ENCODE peak calls at places on chromosomes 2 and 18, in eight cellular contexts. B, A, I, D, F, S, G and J are unnamed samples. For H3K4me1, the result is how much of the 10 kb centered on the place peaks cover.

GRCh38 chr2:229205704-229206103 is 65.4 kb downstream of the PID1 start:
- DNase-seq in S (no peak), F (no peak), D (no peak), G (no peak), B (no peak), I (no peak), A (peak), J (no peak)

GRCh38 chr2:195404650-195405049 is 252.4 kb upstream of the SLC39A10 start:
- DNase-seq in S (no peak), D (no peak), I (no peak), F (no peak), G (no peak), B (no peak), A (peak), J (no peak)

GRCh38 chr2:224325941-224326340 is 76.0 kb downstream of the FAM124B start:
- DNase-seq in F (no peak), I (no peak), G (no peak), A (no peak), S (no peak), B (no peak), D (no peak), J (no peak)

GRCh38 chr2:127174176-127174575 is 45.9 kb downstream of the CYP27C1 start:
- DNase-seq in D (no peak), B (no peak), F (no peak), A (peak), S (peak), I (peak), G (no peak), J (no peak)

GRCh38 chr2:21559354-21559753 is 435.6 kb downstream of the TDRD15 start:
- DNase-seq in S (no peak), B (no peak), I (no peak), F (no peak), D (no peak), A (no peak), G (no peak), J (no peak)

GRCh38 chr2:109137616-109138015 is 8.6 kb downstream of the SH3RF3 start:
- DNase-seq in A (no peak), F (no peak), B (no peak), S (no peak), I (no peak), D (no peak), G (no peak), J (no peak)

GRCh38 chr2:1518501-1518821 is 105.2 kb downstream of the TPO start:
- DNase-seq in A (no peak), I (no peak), B (no peak), S (no peak), D (no peak), F (no peak), G (no peak), J (no peak)

GRCh38 chr2:237614151-237614720 is 13.2 kb upstream of the LRRFIP1 start:
- DNase-seq in S (no peak), F (no peak), G (no peak), B (no peak), I (no peak), A (peak), D (peak), J (no peak)

GRCh38 chr2:5915926-5916325 is 223.7 kb downstream of the SOX11 start:
- DNase-seq in G (peak), D (no peak), S (peak), A (peak), F (no peak), B (no peak), I (no peak), J (no peak)

GRCh38 chr18:41436772-41437171 is 518.3 kb upstream of the PIK3C3 start:
- DNase-seq in S (peak), D (no peak), G (no peak), I (no peak), B (no peak), F (no peak), A (no peak), J (no peak)

GRCh38 chr18:49098386-49098785 is 147.6 kb upstream of the SMAD7 start:
- DNase-seq in S (no peak), I (no peak), F (no peak), D (no peak), A (no peak), B (no peak), G (no peak), J (no peak)

GRCh38 chr2:3726511-3726910 is 23.1 kb downstream of the DCDC2C start:
- DNase-seq in D (no peak), S (no peak), A (no peak), I (no peak), F (no peak), B (no peak), G (no peak), J (no peak)

GRCh38 chr2:155727097-155727906 is 605.2 kb downstream of the NR4A2 start:
- DNase-seq in D (no peak), G (no peak), A (peak), S (no peak), B (no peak), I (no peak), F (no peak), J (no peak)

GRCh38 chr2:230908595-230909191 is 16.3 kb downstream of the GPR55 start:
- DNase-seq in F (no peak), I (no peak), A (no peak), B (peak), G (peak), S (peak), D (peak), J (no peak)

GRCh38 chr2:2763998-2764355 is 432.9 kb upstream of the MYT1L start:
- DNase-seq in B (no peak), I (no peak), A (no peak), S (no peak), F (no peak), D (no peak), G (no peak), J (no peak)

GRCh38 chr2:230575640-230576324 is 136.9 kb upstream of the CAB39 start:
- DNase-seq in A (no peak), D (no peak), S (no peak), G (no peak), F (no peak), B (no peak), I (no peak), J (no peak)

GRCh38 chr2:10935953-10936942 is 24.5 kb downstream of the KCNF1 start:
- DNase-seq in I (no peak), F (no peak), D (no peak), G (no peak), S (peak), B (peak), A (peak), J (no peak)

GRCh38 chr2:27025861-27026851 is 6.6 kb upstream of the TMEM214 start:
- DNase-seq in G (no peak), F (no peak), S (no peak), B (no peak), A (no peak), D (no peak), I (no peak), J (no peak)

GRCh38 chr2:27025281-27025800 is 7.4 kb upstream of the TMEM214 start:
- DNase-seq in D (no peak), A (no peak), F (no peak), I (no peak), G (no peak), B (no peak), S (no peak), J (no peak)

GRCh38 chr2:27023740-27024139 is 9.0 kb upstream of the TMEM214 start:
- DNase-seq in F (no peak), G (no peak), I (no peak), D (no peak), S (no peak), B (no peak), A (no peak), J (no peak)

GRCh38 chr2:27024812-27025211 is 8.0 kb upstream of the TMEM214 start:
- DNase-seq in G (no peak), A (peak), I (no peak), B (no peak), D (no peak), S (no peak), F (no peak), J (no peak)

GRCh38 chr2:27024188-27024587 is 8.6 kb upstream of the TMEM214 start:
- DNase-seq in A (peak), G (no peak), F (no peak), B (no peak), S (no peak), I (no peak), D (no peak), J (no peak)
- TF ChIP-seq CTCF in A (peak), G (no peak), F (no peak), B (peak), S (peak), I (no peak), D (no peak), J (no peak)

GRCh38 chr2:52502476-52502860 is 1265.1 kb upstream of the CHAC2 start:
- DNase-seq in B (no peak), A (no peak), G (no peak), S (no peak), I (no peak), D (no peak), F (no peak), J (no peak)
- H3K27ac ChIP-seq in B (no peak), A (no peak), G (peak), S (no peak), I (no peak), D (no peak), F (no peak), J (no peak)

GRCh38 chr2:74201196-74201595 is 2.8 kb downstream of the MTHFD2 start:
- DNase-seq in A (no peak), F (no peak), B (no peak), D (no peak), G (no peak), I (peak), S (no peak), J (no peak)

GRCh38 chr2:74199275-74199701 is 873 bp downstream of the MTHFD2 start:
- DNase-seq in D (no peak), B (no peak), S (no peak), G (no peak), F (no peak), I (no peak), A (no peak), J (peak)

GRCh38 chr2:74204436-74204835 is 6.0 kb downstream of the MTHFD2 start:
- DNase-seq in A (no peak), I (no peak), B (no peak), F (no peak), S (no peak), G (no peak), D (no peak), J (no peak)

GRCh38 chr2:74199871-74200305 is 1.5 kb downstream of the MTHFD2 start:
- DNase-seq in F (no peak), B (peak), S (peak), A (no peak), G (no peak), I (no peak), D (no peak), J (no peak)

DNA sequence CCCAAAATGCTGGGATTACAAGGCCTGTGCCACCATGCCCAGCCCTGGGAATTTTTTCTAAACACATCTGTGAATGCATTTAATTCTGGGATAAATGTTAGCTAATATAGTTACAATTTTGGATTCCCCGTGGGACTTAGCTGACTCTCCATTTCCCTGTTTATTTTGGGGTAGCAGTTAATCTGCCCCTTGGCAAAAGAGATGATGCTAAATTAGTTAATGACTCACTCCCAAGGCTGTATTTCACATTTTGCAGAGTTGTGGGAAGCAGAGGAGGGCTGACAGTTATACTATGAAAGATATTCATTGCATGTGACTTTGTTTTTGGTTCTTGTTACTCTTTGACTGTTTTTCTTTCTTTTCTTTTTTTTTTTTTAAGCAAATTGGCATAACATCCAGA is 3.2 kb downstream of the MTHFD2 start:
- DNase-seq in B (no peak), G (no peak), F (no peak), A (no peak), D (no peak), S (peak), I (no peak), J (no peak)
- H3K4me1 ChIP-seq in B (under half), G (half or more), F (under half), A (half or more), D (under half), S (half or more), I (under half), J (half or more)

GRCh38 chr18:476368-476767 is 24.1 kb downstream of the COLEC12 start:
- DNase-seq in A (peak), I (no peak), S (no peak), D (no peak), F (no peak), G (no peak), B (no peak), J (no peak)

GRCh38 chr18:478679-479078 is 21.8 kb downstream of the COLEC12 start:
- DNase-seq in G (no peak), D (no peak), F (no peak), A (no peak), S (peak), I (no peak), B (no peak), J (no peak)

GRCh38 chr18:474416-474815 is 26.1 kb downstream of the COLEC12 start:
- DNase-seq in I (no peak), D (no peak), G (no peak), B (no peak), S (no peak), F (no peak), A (peak), J (no peak)

GRCh38 chr18:475202-475624 is 25.3 kb downstream of the COLEC12 start:
- DNase-seq in B (no peak), A (peak), I (no peak), G (no peak), D (no peak), S (peak), F (peak), J (no peak)

GRCh38 chr18:477565-477964 is 22.9 kb downstream of the COLEC12 start:
- DNase-seq in A (peak), S (peak), G (peak), F (no peak), B (no peak), I (no peak), D (no peak), J (no peak)
- TF ChIP-seq CTCF in A (peak), S (peak), G (peak), F (no peak), B (peak), I (no peak), D (peak), J (no peak)

GRCh38 chr2:234435836-234436481 is 60.9 kb downstream of the ARL4C start:
- DNase-seq in F (no peak), D (no peak), I (no peak), G (no peak), A (no peak), S (no peak), B (no peak), J (no peak)
- H3K27ac ChIP-seq in F (no peak), D (no peak), I (no peak), G (no peak), A (no peak), S (no peak), B (no peak), J (no peak)

GRCh38 chr18:11990541-11990940 is 9.2 kb downstream of the IMPA2 start:
- DNase-seq in F (no peak), A (no peak), D (no peak), B (no peak), S (no peak), G (no peak), I (no peak), J (no peak)

GRCh38 chr18:11989174-11989573 is 7.9 kb downstream of the IMPA2 start:
- DNase-seq in D (no peak), B (no peak), F (no peak), G (peak), I (peak), A (no peak), S (no peak), J (no peak)

GRCh38 chr18:11992096-11992785 is 10.9 kb downstream of the IMPA2 start:
- DNase-seq in S (no peak), A (no peak), G (no peak), B (no peak), I (peak), D (no peak), F (no peak), J (no peak)

GRCh38 chr18:11991021-11991770 is 9.9 kb downstream of the IMPA2 start:
- DNase-seq in D (no peak), A (no peak), G (no peak), F (no peak), S (no peak), I (no peak), B (no peak), J (no peak)

GRCh38 chr18:11989966-11990380 is 8.7 kb downstream of the IMPA2 start:
- DNase-seq in G (peak), I (no peak), A (peak), S (peak), D (peak), B (no peak), F (no peak), J (no peak)
- H3K4me1 ChIP-seq in G (half or more), I (under half), A (under half), S (under half), D (under half), B (under half), F (under half), J (under half)